ENCODE peak calls at places on chromosomes 13 and 19, in five cellular contexts. One of them, this sample, is unnamed.

GRCh38 chr13:98565726-98566577 is 11.0 kb downstream of the STK24 start:
- DNase-seq in DND-41: no peak
- DNase-seq in NCI-H774: no peak
- DNase-seq in EH: peak; percentile 47
- DNase-seq in effector memory CD4-positive, alpha-beta T cell: no peak
- DNase-seq in this sample: no peak

GRCh38 chr13:29140277-29140676 is 320.1 kb downstream of the MTUS2 start:
- DNase-seq in effector memory CD4-positive, alpha-beta T cell: no peak
- DNase-seq in NCI-H774: no peak
- DNase-seq in EH: peak; percentile 46
- DNase-seq in DND-41: no peak
- DNase-seq in this sample: no peak

GRCh38 chr19:47447470-47448359 is 24.0 kb downstream of the SLC8A2 start:
- DNase-seq in EH: peak; percentile 43
- DNase-seq in NCI-H774: peak; percentile 58
- DNase-seq in effector memory CD4-positive, alpha-beta T cell: peak; percentile 33
- DNase-seq in DND-41: peak; percentile 43
- DNase-seq in this sample: no peak

GRCh38 chr13:44576396-44577235 is 486 bp upstream of the TSC22D1 start:
- DNase-seq in NCI-H774: no peak
- DNase-seq in effector memory CD4-positive, alpha-beta T cell: peak; percentile 9
- DNase-seq in EH: no peak
- DNase-seq in DND-41: peak; percentile 42
- DNase-seq in this sample: no peak

GRCh38 chr19:18308051-18308947 is 14.6 kb downstream of the LSM4 start:
- DNase-seq in NCI-H774: no peak
- DNase-seq in DND-41: no peak
- DNase-seq in EH: no peak
- DNase-seq in effector memory CD4-positive, alpha-beta T cell: no peak
- DNase-seq in this sample: no peak

GRCh38 chr19:55467236-55468053 is 2.9 kb upstream of the C19orf85 start:
- DNase-seq in EH: peak; percentile 83
- DNase-seq in DND-41: peak; percentile 48
- DNase-seq in NCI-H774: no peak
- DNase-seq in effector memory CD4-positive, alpha-beta T cell: peak; percentile 50
- DNase-seq in this sample: no peak

GRCh38 chr13:112759834-112760233 is 70.0 kb downstream of the ATP11A start:
- DNase-seq in NCI-H774: no peak
- DNase-seq in EH: no peak
- DNase-seq in effector memory CD4-positive, alpha-beta T cell: no peak
- DNase-seq in DND-41: no peak
- DNase-seq in this sample: no peak

GRCh38 chr13:44218501-44219240 is 155.0 kb upstream of the SERP2 start:
- DNase-seq in DND-41: no peak
- DNase-seq in EH: no peak
- DNase-seq in NCI-H774: peak; percentile 53
- DNase-seq in effector memory CD4-positive, alpha-beta T cell: no peak
- DNase-seq in this sample: peak; percentile 80

GRCh38 chr13:25218011-25218410 is 45.9 kb upstream of the AMER2 start:
- DNase-seq in NCI-H774: no peak
- DNase-seq in EH: no peak
- DNase-seq in DND-41: no peak
- DNase-seq in effector memory CD4-positive, alpha-beta T cell: no peak
- DNase-seq in this sample: no peak

GRCh38 chr19:18144361-18144760 is 8.6 kb upstream of the PIK3R2 start:
- DNase-seq in NCI-H774: no peak
- DNase-seq in effector memory CD4-positive, alpha-beta T cell: no peak
- DNase-seq in EH: no peak
- DNase-seq in DND-41: no peak
- DNase-seq in this sample: no peak

GRCh38 chr13:112220296-112220875 is 153.4 kb downstream of the SOX1 start:
- DNase-seq in effector memory CD4-positive, alpha-beta T cell: no peak
- DNase-seq in EH: no peak
- DNase-seq in DND-41: no peak
- DNase-seq in NCI-H774: no peak
- DNase-seq in this sample: no peak

GRCh38 chr19:35671818-35672217 is 5.5 kb downstream of the UPK1A start:
- DNase-seq in effector memory CD4-positive, alpha-beta T cell: no peak
- DNase-seq in NCI-H774: peak; percentile 1
- DNase-seq in EH: no peak
- DNase-seq in DND-41: no peak
- DNase-seq in this sample: no peak

GRCh38 chr13:37706041-37706440 is 107.5 kb upstream of the POSTN start:
- DNase-seq in NCI-H774: no peak
- DNase-seq in DND-41: no peak
- DNase-seq in effector memory CD4-positive, alpha-beta T cell: no peak
- DNase-seq in EH: no peak
- DNase-seq in this sample: no peak

GRCh38 chr13:27353166-27353583 is 71.2 kb upstream of the GTF3A start:
- DNase-seq in DND-41: no peak
- DNase-seq in effector memory CD4-positive, alpha-beta T cell: no peak
- DNase-seq in EH: peak; percentile 47
- DNase-seq in NCI-H774: no peak
- DNase-seq in this sample: no peak

GRCh38 chr19:53868091-53868891 is 608 bp downstream of the MYADM start:
- DNase-seq in NCI-H774: no peak
- DNase-seq in DND-41: no peak
- DNase-seq in EH: peak; percentile 78
- DNase-seq in effector memory CD4-positive, alpha-beta T cell: no peak
- DNase-seq in this sample: no peak

GRCh38 chr13:48896312-48896711 is 79.4 kb upstream of the FNDC3A start:
- DNase-seq in effector memory CD4-positive, alpha-beta T cell: no peak
- DNase-seq in NCI-H774: no peak
- DNase-seq in EH: peak; percentile 55
- DNase-seq in DND-41: no peak
- DNase-seq in this sample: no peak

GRCh38 chr19:47778954-47779351 is 450 bp downstream of the SELENOW start:
- DNase-seq in EH: peak; percentile 26
- DNase-seq in effector memory CD4-positive, alpha-beta T cell: no peak
- DNase-seq in NCI-H774: no peak
- DNase-seq in DND-41: no peak
- DNase-seq in this sample: no peak